ENCODE peak calls at places on chromosome 16, in six cellular contexts. B is IMR-90, K is neural progenitor cell, W is vagina, I is stomach, P is cardiac muscle cell. M is an unnamed sample.

GRCh38 chr16:88803264-88803987 is at the start of gene CDT1:
- DNase-seq in B (peak), P (peak), I (peak), K (peak), W (no peak), M (no peak)

GRCh38 chr16:58020628-58021521 is 4.7 kb upstream of the MMP15 start:
- DNase-seq in W (no peak), K (peak), B (peak), I (peak), P (peak), M (no peak)

GRCh38 chr16:66939366-66939765 is 4.0 kb downstream of the CES2 start:
- DNase-seq in P (no peak), K (no peak), W (no peak), B (no peak), I (no peak), M (no peak)

GRCh38 chr16:14013145-14013570 is 58.0 kb upstream of the MRTFB start:
- DNase-seq in W (no peak), I (no peak), B (no peak), K (no peak), P (no peak), M (no peak)

GRCh38 chr16:25189305-25189704 is 27.4 kb upstream of the AQP8 start:
- DNase-seq in K (no peak), W (no peak), I (no peak), P (no peak), B (no peak), M (no peak)

GRCh38 chr16:77618011-77618410 is 104.3 kb upstream of the NUDT7 start:
- DNase-seq in B (no peak), P (peak), W (no peak), K (no peak), I (no peak), M (no peak)

GRCh38 chr16:46961373-46962353 is 11.8 kb downstream of the DNAJA2 start:
- DNase-seq in B (peak), W (no peak), P (no peak), K (no peak), I (no peak), M (no peak)

GRCh38 chr16:88651276-88651988 is 579 bp upstream of the CYBA start:
- DNase-seq in P (no peak), B (no peak), W (no peak), K (peak), I (peak), M (no peak)

GRCh38 chr16:2777231-2777902 is at the start of gene ELOB:
- DNase-seq in W (no peak), P (peak), B (peak), I (peak), K (peak), M (peak)

GRCh38 chr16:30927789-30928378 is 4.5 kb downstream of the FBXL19 start:
- DNase-seq in I (no peak), B (peak), W (no peak), P (peak), K (peak), M (no peak)

GRCh38 chr16:80066805-80067580 is 466.5 kb upstream of the MAF start:
- DNase-seq in B (no peak), K (no peak), W (no peak), P (no peak), I (no peak), M (no peak)

GRCh38 chr16:20441221-20441620 is 10.1 kb upstream of the ACSM2A start:
- DNase-seq in P (no peak), B (no peak), K (no peak), I (no peak), W (no peak), M (no peak)

GRCh38 chr16:19029980-19030379 is 37.4 kb upstream of the COQ7 start:
- DNase-seq in W (no peak), K (no peak), I (no peak), B (no peak), P (no peak), M (no peak)

GRCh38 chr16:57355898-57356414 is 2.6 kb upstream of the CCL22 start:
- DNase-seq in K (no peak), W (peak), B (no peak), I (peak), P (no peak), M (no peak)

GRCh38 chr16:79437764-79438728 is 162.5 kb downstream of the MAF start:
- DNase-seq in W (no peak), B (no peak), P (peak), K (peak), I (no peak), M (no peak)

GRCh38 chr16:48317614-48318013 is 67.6 kb downstream of the SIAH1 start:
- DNase-seq in B (peak), P (peak), I (no peak), W (no peak), K (no peak), M (peak)

GRCh38 chr16:3582276-3583165 is 5.3 kb upstream of the NLRC3 start:
- DNase-seq in P (no peak), B (no peak), W (no peak), K (no peak), I (no peak), M (no peak)

GRCh38 chr16:23863511-23864422 is 28.0 kb downstream of the PRKCB start:
- DNase-seq in K (no peak), I (no peak), P (no peak), B (no peak), W (no peak), M (no peak)

GRCh38 chr16:48862087-48862532 is 252.1 kb upstream of the N4BP1 start:
- DNase-seq in P (no peak), K (peak), B (peak), W (no peak), I (no peak), M (peak)

GRCh38 chr16:27690604-27691003 is 140.7 kb downstream of the KATNIP start:
- DNase-seq in W (no peak), B (peak), K (peak), P (peak), I (no peak), M (no peak)

GRCh38 chr16:67000384-67001158 is 12.2 kb downstream of the CES4A start:
- DNase-seq in B (no peak), I (peak), W (no peak), P (peak), K (peak), M (no peak)

GRCh38 chr16:63447121-63447520 is 1410.9 kb upstream of the CDH8 start:
- DNase-seq in K (peak), I (no peak), B (no peak), P (no peak), W (no peak), M (no peak)

GRCh38 chr16:65697516-65697915 is 575.7 kb upstream of the CDH11 start:
- DNase-seq in K (no peak), W (no peak), B (no peak), P (peak), I (no peak), M (no peak)

GRCh38 chr16:12435730-12436129 is 368.0 kb downstream of the CPPED1 start:
- DNase-seq in I (no peak), K (no peak), P (no peak), W (no peak), B (no peak), M (no peak)

GRCh38 chr16:77599793-77600415 is 122.4 kb upstream of the NUDT7 start:
- DNase-seq in P (peak), K (peak), W (no peak), I (no peak), B (peak), M (no peak)

GRCh38 chr16:10895053-10895946 is 18.3 kb downstream of the CIITA start:
- DNase-seq in W (no peak), K (peak), I (no peak), P (peak), B (peak), M (no peak)

GRCh38 chr16:48444574-48444973 is 59.4 kb upstream of the SIAH1 start:
- DNase-seq in P (peak), W (no peak), I (no peak), K (no peak), B (peak), M (peak)

GRCh38 chr16:71854369-71854948 is 8.7 kb downstream of the ATXN1L start:
- DNase-seq in B (no peak), I (no peak), W (no peak), K (no peak), P (no peak), M (no peak)

GRCh38 chr16:81314603-81315270 is at the start of gene GAN:
- DNase-seq in K (peak), I (peak), P (peak), B (peak), W (peak), M (peak)

GRCh38 chr16:15919331-15919730 is 30.1 kb upstream of the ABCC1 start:
- DNase-seq in I (no peak), B (peak), K (no peak), P (no peak), W (no peak), M (no peak)

GRCh38 chr16:12754824-12755543 is 48.7 kb downstream of the CPPED1 start:
- DNase-seq in B (no peak), W (no peak), K (no peak), I (no peak), P (no peak), M (no peak)

GRCh38 chr16:48525201-48526057 is 84.6 kb downstream of the N4BP1 start:
- DNase-seq in I (no peak), P (no peak), W (no peak), B (no peak), K (no peak), M (no peak)

GRCh38 chr16:69435977-69436729 is 11.7 kb downstream of the CYB5B start:
- DNase-seq in W (no peak), P (no peak), K (no peak), I (peak), B (no peak), M (no peak)

GRCh38 chr16:85395913-85396878 is 216.9 kb upstream of the GSE1 start:
- DNase-seq in W (no peak), K (no peak), B (peak), P (peak), I (no peak), M (peak)
- H3K4me3 ChIP-seq in W (no peak), K (no peak), B (no peak), P (no peak), I (no peak), M (peak)

GRCh38 chr16:54289242-54290051 is 2.9 kb upstream of the IRX3 start:
- DNase-seq in I (no peak), W (no peak), K (peak), B (no peak), P (peak), M (no peak)

GRCh38 chr16:54290203-54291106 is 3.9 kb upstream of the IRX3 start:
- DNase-seq in P (no peak), I (no peak), W (no peak), K (peak), B (no peak), M (no peak)

GRCh38 chr16:54287758-54288591 is 1.4 kb upstream of the IRX3 start:
- DNase-seq in B (no peak), P (no peak), K (peak), W (no peak), I (no peak), M (no peak)

GRCh38 chr16:54287018-54287757 is 601 bp upstream of the IRX3 start:
- DNase-seq in K (no peak), P (no peak), W (no peak), B (no peak), I (no peak), M (no peak)

GRCh38 chr16:54288592-54289241 is 2.1 kb upstream of the IRX3 start:
- DNase-seq in W (no peak), K (peak), I (no peak), P (no peak), B (no peak), M (no peak)
- H3K4me3 ChIP-seq in W (no peak), K (peak), I (no peak), P (peak), B (no peak), M (no peak)

GRCh38 chr16:72988568-72988967 is 59.4 kb downstream of the ZFHX3 start:
- DNase-seq in P (no peak), I (no peak), W (no peak), B (no peak), K (no peak), M (no peak)

GRCh38 chr16:72990003-72990521 is 57.9 kb downstream of the ZFHX3 start:
- DNase-seq in W (peak), P (peak), K (peak), I (peak), B (peak), M (peak)

GRCh38 chr16:72990571-72990970 is 57.4 kb downstream of the ZFHX3 start:
- DNase-seq in P (no peak), B (no peak), I (no peak), W (no peak), K (no peak), M (no peak)

GRCh38 chr16:72991211-72991610 is 56.7 kb downstream of the ZFHX3 start:
- DNase-seq in W (no peak), K (no peak), B (no peak), I (no peak), P (no peak), M (no peak)

GRCh38 chr16:72989203-72989991 is 58.5 kb downstream of the ZFHX3 start:
- DNase-seq in B (peak), I (no peak), W (no peak), K (no peak), P (peak), M (peak)
- H3K4me3 ChIP-seq in B (peak), I (peak), W (peak), K (no peak), P (no peak), M (peak)

DNA sequence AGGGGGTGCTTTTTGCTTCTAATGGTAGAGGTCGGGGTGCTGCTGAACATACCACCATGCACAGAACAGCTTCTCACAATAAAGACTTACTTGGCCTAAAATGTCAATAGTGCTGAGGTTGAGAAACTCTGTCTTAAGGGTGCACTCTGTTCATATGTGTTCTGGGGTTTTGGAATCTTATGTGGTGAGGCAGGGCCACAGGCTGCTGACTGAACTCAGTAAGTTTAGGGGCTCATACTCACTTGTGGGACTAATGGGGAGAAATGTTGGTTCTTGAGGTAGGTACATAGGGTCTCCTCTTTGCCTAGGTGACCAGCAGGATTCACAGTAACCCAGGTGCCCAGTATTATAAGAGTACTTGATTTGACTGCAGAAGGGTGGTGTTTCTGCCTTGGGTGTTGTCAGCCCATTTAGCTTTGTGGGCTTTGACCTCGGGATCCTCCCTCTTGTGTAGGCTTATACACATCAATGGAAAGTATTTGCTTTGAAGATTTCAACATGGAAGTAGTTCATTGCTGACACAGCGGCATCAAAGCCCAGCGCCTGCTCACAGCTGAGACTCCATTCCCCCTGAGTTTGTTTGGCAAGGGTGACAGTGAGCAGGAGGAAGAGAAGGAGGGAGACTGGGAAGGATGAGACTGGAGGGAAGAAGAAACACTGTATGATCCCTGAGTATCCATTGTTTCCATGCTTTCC is 17.2 kb downstream of the SLC7A6 start:
- DNase-seq in K (no peak), B (no peak), I (no peak), P (no peak), W (no peak), M (no peak)
- H3K4me3 ChIP-seq in K (no peak), B (no peak), I (no peak), P (no peak), W (no peak), M (no peak)

DNA sequence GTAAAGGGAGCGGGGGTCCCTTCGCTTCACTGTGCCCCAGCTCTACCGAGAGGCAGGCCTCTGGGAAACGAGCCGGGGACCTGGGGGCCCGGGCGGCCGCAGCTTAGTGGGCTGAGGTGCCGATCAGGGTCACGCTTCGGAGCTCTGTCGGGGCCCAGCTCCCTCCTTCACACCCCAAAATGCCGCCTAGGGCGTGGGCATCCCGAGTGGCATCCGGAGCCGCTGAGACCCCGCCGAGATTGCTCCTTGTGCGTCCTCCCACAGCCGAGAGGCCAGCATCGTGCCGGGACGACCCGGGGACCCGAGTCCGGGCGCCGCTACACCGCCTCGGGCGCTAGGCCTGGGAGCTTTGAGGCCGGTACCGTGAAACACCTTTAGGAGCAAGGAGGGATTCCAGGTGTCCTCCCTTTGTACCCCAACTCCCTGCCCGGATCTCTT is 1.3 kb downstream of the SALL1 start:
- DNase-seq in K (peak), B (no peak), W (no peak), P (no peak), I (no peak), M (no peak)
- H3K4me3 ChIP-seq in K (peak), B (peak), W (peak), P (peak), I (peak), M (peak)

DNA sequence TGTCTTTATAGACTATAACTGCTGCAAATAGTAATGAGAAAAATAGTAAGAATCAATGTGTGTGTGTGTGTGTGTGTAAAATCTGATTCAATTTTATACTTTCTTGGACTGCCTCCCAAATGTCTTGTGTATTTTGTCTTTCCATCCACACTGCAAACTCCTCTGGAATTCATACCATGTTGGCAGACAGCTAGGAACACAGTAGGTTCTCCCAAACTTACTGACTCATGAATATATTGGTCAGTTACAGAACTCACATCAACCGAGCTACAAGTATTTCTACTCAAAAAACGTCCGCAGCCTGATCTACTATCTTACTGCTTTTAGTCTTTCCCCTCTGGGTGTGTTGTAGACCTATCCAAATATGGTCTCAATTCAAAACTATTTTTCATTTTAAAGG is 542.7 kb upstream of the PSMD7 start:
- DNase-seq in B (no peak), P (peak), K (no peak), I (no peak), W (no peak), M (no peak)
- H3K4me3 ChIP-seq in B (no peak), P (no peak), K (no peak), I (no peak), W (no peak), M (no peak)

DNA sequence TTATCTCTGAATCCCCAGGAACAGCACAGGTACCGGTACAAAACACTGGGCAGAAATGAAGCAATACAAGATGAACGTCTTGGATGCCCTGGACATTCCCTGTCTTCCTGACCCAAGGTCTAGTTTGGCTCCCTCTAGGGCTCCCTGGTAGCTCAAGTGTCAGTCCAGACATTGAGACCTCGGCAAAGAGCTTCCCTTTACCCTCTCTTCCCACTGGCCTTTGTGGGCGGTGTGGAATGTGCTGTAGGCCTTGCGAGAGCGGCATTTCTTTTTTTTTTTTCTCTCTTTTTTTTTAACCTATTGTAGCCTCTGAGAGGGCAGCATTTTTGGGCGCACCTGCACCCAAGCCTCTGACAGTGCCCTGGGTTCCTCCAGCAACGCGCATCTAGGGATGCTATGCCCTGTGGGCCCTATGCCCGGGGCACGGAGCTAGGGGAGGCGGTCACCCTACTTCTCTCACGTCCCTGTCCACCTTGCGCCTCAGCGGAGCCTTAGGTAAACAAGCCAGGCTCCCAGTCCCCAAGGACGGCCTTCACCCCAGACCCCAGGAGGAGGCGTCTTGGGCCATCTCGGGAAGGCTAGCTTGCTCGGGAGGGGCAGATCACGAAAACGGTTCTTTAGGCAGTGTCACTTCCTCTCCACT is 1.2 kb upstream of the NFATC3 start:
- DNase-seq in K (peak), W (no peak), B (peak), P (peak), I (no peak), M (no peak)
- H3K4me3 ChIP-seq in K (peak), W (peak), B (no peak), P (peak), I (peak), M (peak)

DNA sequence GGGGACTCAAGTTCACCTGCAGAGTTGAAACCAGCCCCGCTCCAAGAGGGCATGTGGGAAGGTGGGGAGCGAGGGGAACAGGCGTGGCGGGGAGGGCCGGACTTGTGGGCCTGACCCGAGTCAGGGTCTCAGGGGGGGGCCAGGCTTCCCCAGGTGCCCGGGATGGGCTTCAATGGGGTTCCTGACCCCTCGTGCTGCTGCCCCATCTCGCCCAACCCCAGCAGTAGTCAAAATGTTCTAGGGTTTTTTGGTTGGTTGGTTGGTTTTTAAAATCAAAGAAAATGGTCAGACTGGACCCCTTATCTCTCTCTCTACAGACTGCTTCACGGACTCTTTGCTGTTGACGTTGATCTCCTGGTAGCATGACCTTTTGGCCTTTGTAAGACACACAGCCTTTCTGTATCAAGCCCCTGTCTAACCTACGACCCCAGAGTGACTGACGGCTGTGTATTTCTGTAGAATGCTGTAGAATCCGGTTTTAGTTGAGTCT is 69.5 kb downstream of the AMFR start:
- DNase-seq in K (no peak), W (no peak), I (peak), B (no peak), P (peak), M (no peak)
- H3K4me3 ChIP-seq in K (no peak), W (peak), I (peak), B (no peak), P (no peak), M (peak)

M was measured in HFF-Myc.